ENCODE peak calls at places on chromosomes 11 and 22, in nine cellular contexts. Q, A, X, C, Z, U, K, O and S are unnamed samples.

GRCh38 chr11:68020575-68020974 is 9.9 kb upstream of the NDUFS8 start:
- DNase-seq in Q (no peak), A (no peak), X (no peak), C (no peak), Z (peak), U (no peak), K (no peak), O (peak), S (no peak)

GRCh38 chr22:50121202-50121740 is 31.5 kb downstream of the MOV10L1 start:
- DNase-seq in Q (no peak), A (no peak), X (no peak), C (no peak), Z (no peak), U (no peak), K (no peak), O (no peak), S (peak)

GRCh38 chr11:27367881-27368280 is 4.9 kb upstream of the CCDC34 start:
- DNase-seq in Q (no peak), A (no peak), X (no peak), C (no peak), Z (no peak), U (no peak), K (no peak), O (no peak), S (no peak)

GRCh38 chr11:122229611-122230386 is 113.8 kb upstream of the BLID start:
- DNase-seq in Q (no peak), A (no peak), X (no peak), C (no peak), Z (peak), U (no peak), K (no peak), O (no peak), S (no peak)

GRCh38 chr11:109425554-109425953 is 3.6 kb downstream of the C11orf87 start:
- DNase-seq in Q (no peak), A (no peak), X (no peak), C (no peak), Z (no peak), U (no peak), K (no peak), O (peak), S (no peak)

GRCh38 chr11:38206663-38207062 is 1608.6 kb upstream of the RAG2 start:
- DNase-seq in Q (no peak), A (no peak), X (no peak), C (no peak), Z (no peak), U (no peak), K (no peak), O (no peak), S (no peak)

GRCh38 chr11:118998822-118999221 is 884 bp downstream of the CENATAC start:
- DNase-seq in Q (peak), A (no peak), X (no peak), C (peak), Z (peak), U (no peak), K (no peak), O (peak), S (no peak)

GRCh38 chr11:56412396-56412795 is at the start of gene OR5AL1:
- DNase-seq in Q (no peak), A (no peak), X (no peak), C (no peak), Z (no peak), U (no peak), K (no peak), O (no peak), S (no peak)

GRCh38 chr11:64694821-64695365 is 28.1 kb downstream of the NRXN2 start:
- DNase-seq in Q (no peak), A (no peak), X (no peak), C (no peak), Z (no peak), U (peak), K (no peak), O (no peak), S (peak)

GRCh38 chr22:38125731-38126344 is 15.4 kb upstream of the BAIAP2L2 start:
- DNase-seq in Q (no peak), A (no peak), X (peak), C (no peak), Z (no peak), U (no peak), K (no peak), O (no peak), S (no peak)

GRCh38 chr22:23682827-23683355 is 7.9 kb upstream of the RGL4 start:
- DNase-seq in Q (no peak), A (no peak), X (no peak), C (no peak), Z (peak), U (no peak), K (no peak), O (no peak), S (peak)

GRCh38 chr22:18136563-18137320 is 13.2 kb upstream of the USP18 start:
- DNase-seq in Q (no peak), A (no peak), X (no peak), C (no peak), Z (no peak), U (no peak), K (no peak), O (no peak), S (peak)

GRCh38 chr11:10441652-10442503 is 13.2 kb upstream of the AMPD3 start:
- DNase-seq in Q (no peak), A (no peak), X (no peak), C (no peak), Z (peak), U (no peak), K (peak), O (no peak), S (no peak)

GRCh38 chr22:19228174-19228573 is 49.6 kb upstream of the SLC25A1 start:
- DNase-seq in Q (no peak), A (no peak), X (no peak), C (no peak), Z (no peak), U (no peak), K (no peak), O (no peak), S (no peak)

GRCh38 chr11:99693941-99694492 is 673.3 kb downstream of the CNTN5 start:
- DNase-seq in Q (peak), A (no peak), X (no peak), C (peak), Z (no peak), U (no peak), K (no peak), O (peak), S (no peak)

GRCh38 chr22:23187871-23188700 is 7.8 kb downstream of the BCR start:
- DNase-seq in Q (no peak), A (no peak), X (no peak), C (no peak), Z (no peak), U (no peak), K (no peak), O (no peak), S (no peak)

GRCh38 chr11:13328276-13328675 is 50.7 kb downstream of the BMAL1 start:
- DNase-seq in Q (no peak), A (no peak), X (no peak), C (no peak), Z (no peak), U (no peak), K (no peak), O (no peak), S (no peak)

GRCh38 chr11:84498016-84498415 is 1129.1 kb downstream of the DLG2 start:
- DNase-seq in Q (no peak), A (no peak), X (peak), C (no peak), Z (no peak), U (no peak), K (no peak), O (no peak), S (peak)

GRCh38 chr11:12188548-12189317 is 78.3 kb downstream of the MICAL2 start:
- DNase-seq in Q (no peak), A (no peak), X (no peak), C (no peak), Z (no peak), U (no peak), K (no peak), O (no peak), S (no peak)